ENCODE peak calls at places on chromosome 3, in ten cellular contexts. One of them, this sample, is unnamed.

GRCh38 chr3:124699686-124700396 is 30.4 kb upstream of the UMPS start:
- DNase-seq in nephron progenitor cell: no peak
- DNase-seq in NB4: no peak
- DNase-seq in AG09319: no peak
- DNase-seq in fibroblast of lung: peak
- DNase-seq in body of pancreas: peak
- DNase-seq in GM20000: no peak
- DNase-seq in CD4-positive, alpha-beta T cell: no peak
- DNase-seq in GM13977: no peak
- DNase-seq in activated B cell treated with CpG ODN at 0.5 μM for 24 hours: no peak
- DNase-seq in this sample: no peak

GRCh38 chr3:123419850-123420292 is 29.0 kb downstream of the ADCY5 start:
- DNase-seq in nephron progenitor cell: no peak
- DNase-seq in NB4: no peak
- DNase-seq in AG09319: no peak
- DNase-seq in fibroblast of lung: peak
- DNase-seq in body of pancreas: peak
- DNase-seq in GM20000: no peak
- DNase-seq in CD4-positive, alpha-beta T cell: no peak
- DNase-seq in GM13977: no peak
- DNase-seq in activated B cell treated with CpG ODN at 0.5 μM for 24 hours: no peak
- DNase-seq in this sample: no peak

GRCh38 chr3:156483961-156484787 is 70.7 kb downstream of the SSR3 start:
- DNase-seq in nephron progenitor cell: no peak
- DNase-seq in NB4: peak
- DNase-seq in AG09319: no peak
- DNase-seq in fibroblast of lung: peak
- DNase-seq in body of pancreas: no peak
- DNase-seq in GM20000: peak
- DNase-seq in CD4-positive, alpha-beta T cell: peak
- DNase-seq in GM13977: peak
- DNase-seq in activated B cell treated with CpG ODN at 0.5 μM for 24 hours: peak
- DNase-seq in this sample: no peak

GRCh38 chr3:57646723-57647122 is 46.2 kb downstream of the DENND6A start:
- DNase-seq in nephron progenitor cell: no peak
- DNase-seq in NB4: peak
- DNase-seq in AG09319: no peak
- DNase-seq in fibroblast of lung: peak
- DNase-seq in body of pancreas: no peak
- DNase-seq in GM20000: peak
- DNase-seq in CD4-positive, alpha-beta T cell: no peak
- DNase-seq in GM13977: peak
- DNase-seq in activated B cell treated with CpG ODN at 0.5 μM for 24 hours: no peak
- DNase-seq in this sample: no peak

GRCh38 chr3:187295635-187296034 is 4.1 kb upstream of the MASP1 start:
- DNase-seq in nephron progenitor cell: no peak
- DNase-seq in NB4: no peak
- DNase-seq in AG09319: no peak
- DNase-seq in fibroblast of lung: no peak
- DNase-seq in body of pancreas: no peak
- DNase-seq in GM20000: no peak
- DNase-seq in CD4-positive, alpha-beta T cell: no peak
- DNase-seq in GM13977: no peak
- DNase-seq in activated B cell treated with CpG ODN at 0.5 μM for 24 hours: no peak
- DNase-seq in this sample: no peak

GRCh38 chr3:197339841-197340520 is 41.6 kb upstream of the DLG1 start:
- DNase-seq in nephron progenitor cell: peak
- DNase-seq in NB4: no peak
- DNase-seq in AG09319: peak
- DNase-seq in fibroblast of lung: peak
- DNase-seq in body of pancreas: no peak
- DNase-seq in GM20000: no peak
- DNase-seq in CD4-positive, alpha-beta T cell: no peak
- DNase-seq in GM13977: no peak
- DNase-seq in activated B cell treated with CpG ODN at 0.5 μM for 24 hours: no peak
- DNase-seq in this sample: no peak

GRCh38 chr3:186042521-186043202 is 66.2 kb downstream of the ETV5 start:
- DNase-seq in nephron progenitor cell: no peak
- DNase-seq in NB4: no peak
- DNase-seq in AG09319: no peak
- DNase-seq in fibroblast of lung: no peak
- DNase-seq in body of pancreas: no peak
- DNase-seq in GM20000: no peak
- DNase-seq in CD4-positive, alpha-beta T cell: no peak
- DNase-seq in GM13977: no peak
- DNase-seq in activated B cell treated with CpG ODN at 0.5 μM for 24 hours: no peak
- DNase-seq in this sample: no peak

GRCh38 chr3:177724020-177724638 is 526.8 kb upstream of the TBL1XR1 start:
- DNase-seq in nephron progenitor cell: no peak
- DNase-seq in NB4: no peak
- DNase-seq in AG09319: peak
- DNase-seq in fibroblast of lung: no peak
- DNase-seq in body of pancreas: peak
- DNase-seq in GM20000: no peak
- DNase-seq in CD4-positive, alpha-beta T cell: no peak
- DNase-seq in GM13977: no peak
- DNase-seq in activated B cell treated with CpG ODN at 0.5 μM for 24 hours: no peak
- DNase-seq in this sample: no peak

GRCh38 chr3:171813897-171814460 is 3.7 kb upstream of the PLD1 start:
- DNase-seq in nephron progenitor cell: no peak
- DNase-seq in NB4: peak
- DNase-seq in AG09319: no peak
- DNase-seq in fibroblast of lung: peak
- DNase-seq in body of pancreas: no peak
- DNase-seq in GM20000: peak
- DNase-seq in CD4-positive, alpha-beta T cell: no peak
- DNase-seq in GM13977: peak
- DNase-seq in activated B cell treated with CpG ODN at 0.5 μM for 24 hours: no peak
- DNase-seq in this sample: no peak

GRCh38 chr3:6791161-6791560 is 69.8 kb upstream of the GRM7 start:
- DNase-seq in nephron progenitor cell: no peak
- DNase-seq in NB4: no peak
- DNase-seq in AG09319: no peak
- DNase-seq in fibroblast of lung: peak
- DNase-seq in body of pancreas: no peak
- DNase-seq in GM20000: no peak
- DNase-seq in CD4-positive, alpha-beta T cell: no peak
- DNase-seq in GM13977: no peak
- DNase-seq in activated B cell treated with CpG ODN at 0.5 μM for 24 hours: no peak
- DNase-seq in this sample: no peak
- TF ChIP-seq CTCF in nephron progenitor cell: no peak
- TF ChIP-seq CTCF in NB4: no peak
- TF ChIP-seq CTCF in AG09319: no peak
- TF ChIP-seq CTCF in fibroblast of lung: no peak
- TF ChIP-seq CTCF in body of pancreas: peak
- TF ChIP-seq CTCF in GM20000: no peak
- TF ChIP-seq CTCF in CD4-positive, alpha-beta T cell: no peak
- TF ChIP-seq CTCF in GM13977: no peak
- TF ChIP-seq CTCF in activated B cell treated with CpG ODN at 0.5 μM for 24 hours: no peak
- TF ChIP-seq CTCF in this sample: no peak

GRCh38 chr3:168512802-168513201 is 417.1 kb upstream of the GOLIM4 start:
- DNase-seq in nephron progenitor cell: no peak
- DNase-seq in NB4: no peak
- DNase-seq in AG09319: no peak
- DNase-seq in fibroblast of lung: no peak
- DNase-seq in body of pancreas: no peak
- DNase-seq in GM20000: no peak
- DNase-seq in CD4-positive, alpha-beta T cell: no peak
- DNase-seq in GM13977: no peak
- DNase-seq in activated B cell treated with CpG ODN at 0.5 μM for 24 hours: no peak
- DNase-seq in this sample: no peak

GRCh38 chr3:168514252-168514651 is 418.5 kb upstream of the GOLIM4 start:
- DNase-seq in nephron progenitor cell: no peak
- DNase-seq in NB4: no peak
- DNase-seq in AG09319: no peak
- DNase-seq in fibroblast of lung: no peak
- DNase-seq in body of pancreas: no peak
- DNase-seq in GM20000: no peak
- DNase-seq in CD4-positive, alpha-beta T cell: no peak
- DNase-seq in GM13977: no peak
- DNase-seq in activated B cell treated with CpG ODN at 0.5 μM for 24 hours: no peak
- DNase-seq in this sample: no peak

GRCh38 chr3:168506589-168506988 is 410.9 kb upstream of the GOLIM4 start:
- DNase-seq in nephron progenitor cell: no peak
- DNase-seq in NB4: no peak
- DNase-seq in AG09319: no peak
- DNase-seq in fibroblast of lung: no peak
- DNase-seq in body of pancreas: no peak
- DNase-seq in GM20000: no peak
- DNase-seq in CD4-positive, alpha-beta T cell: no peak
- DNase-seq in GM13977: no peak
- DNase-seq in activated B cell treated with CpG ODN at 0.5 μM for 24 hours: no peak
- DNase-seq in this sample: no peak

GRCh38 chr3:168511428-168512014 is 415.8 kb upstream of the GOLIM4 start:
- DNase-seq in nephron progenitor cell: no peak
- DNase-seq in NB4: peak
- DNase-seq in AG09319: no peak
- DNase-seq in fibroblast of lung: peak
- DNase-seq in body of pancreas: no peak
- DNase-seq in GM20000: peak
- DNase-seq in CD4-positive, alpha-beta T cell: no peak
- DNase-seq in GM13977: no peak
- DNase-seq in activated B cell treated with CpG ODN at 0.5 μM for 24 hours: no peak
- DNase-seq in this sample: no peak
- TF ChIP-seq CTCF in nephron progenitor cell: peak
- TF ChIP-seq CTCF in NB4: peak
- TF ChIP-seq CTCF in AG09319: peak
- TF ChIP-seq CTCF in fibroblast of lung: peak
- TF ChIP-seq CTCF in body of pancreas: peak
- TF ChIP-seq CTCF in GM20000: peak
- TF ChIP-seq CTCF in CD4-positive, alpha-beta T cell: no peak
- TF ChIP-seq CTCF in GM13977: peak
- TF ChIP-seq CTCF in activated B cell treated with CpG ODN at 0.5 μM for 24 hours: no peak
- TF ChIP-seq CTCF in this sample: no peak

DNA sequence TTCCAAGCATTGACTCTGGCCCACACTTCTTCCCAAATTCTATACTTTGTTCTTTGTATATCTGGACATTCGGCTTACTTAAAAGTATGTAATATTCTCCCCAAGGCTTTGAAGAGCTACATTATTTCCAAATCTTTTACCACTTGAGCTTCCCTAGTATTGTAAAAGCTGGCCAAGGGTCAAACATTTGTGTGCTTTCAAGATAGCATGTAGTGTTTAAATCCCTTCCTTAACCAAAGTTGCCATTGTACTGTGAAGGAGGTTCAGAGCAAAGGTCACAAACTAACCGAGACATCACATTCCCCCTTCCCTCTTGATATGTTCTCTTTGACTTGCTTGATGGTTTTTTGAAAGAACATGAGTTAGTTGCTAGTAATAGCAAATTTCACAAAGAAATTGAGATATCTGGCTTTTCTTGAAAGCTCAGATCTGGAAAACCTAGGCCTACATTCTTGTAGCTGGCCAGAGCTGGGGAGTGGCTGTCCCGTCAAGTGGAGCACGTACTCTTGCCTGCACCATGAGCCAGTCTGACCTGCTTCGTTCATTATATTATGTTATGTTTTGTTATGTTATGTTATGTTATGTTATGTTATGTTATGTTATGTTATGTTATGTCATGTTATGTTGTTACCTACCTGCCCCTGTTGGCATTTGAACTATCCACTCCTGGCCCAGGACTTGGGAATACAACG is 60.2 kb downstream of the FILIP1L start:
- DNase-seq in nephron progenitor cell: no peak
- DNase-seq in NB4: no peak
- DNase-seq in AG09319: no peak
- DNase-seq in fibroblast of lung: no peak
- DNase-seq in body of pancreas: no peak
- DNase-seq in GM20000: no peak
- DNase-seq in CD4-positive, alpha-beta T cell: no peak
- DNase-seq in GM13977: no peak
- DNase-seq in activated B cell treated with CpG ODN at 0.5 μM for 24 hours: no peak
- DNase-seq in this sample: no peak
- TF ChIP-seq CTCF in nephron progenitor cell: no peak
- TF ChIP-seq CTCF in NB4: no peak
- TF ChIP-seq CTCF in AG09319: no peak
- TF ChIP-seq CTCF in fibroblast of lung: no peak
- TF ChIP-seq CTCF in body of pancreas: no peak
- TF ChIP-seq CTCF in GM20000: no peak
- TF ChIP-seq CTCF in CD4-positive, alpha-beta T cell: no peak
- TF ChIP-seq CTCF in GM13977: no peak
- TF ChIP-seq CTCF in activated B cell treated with CpG ODN at 0.5 μM for 24 hours: no peak
- TF ChIP-seq CTCF in this sample: no peak

DNA sequence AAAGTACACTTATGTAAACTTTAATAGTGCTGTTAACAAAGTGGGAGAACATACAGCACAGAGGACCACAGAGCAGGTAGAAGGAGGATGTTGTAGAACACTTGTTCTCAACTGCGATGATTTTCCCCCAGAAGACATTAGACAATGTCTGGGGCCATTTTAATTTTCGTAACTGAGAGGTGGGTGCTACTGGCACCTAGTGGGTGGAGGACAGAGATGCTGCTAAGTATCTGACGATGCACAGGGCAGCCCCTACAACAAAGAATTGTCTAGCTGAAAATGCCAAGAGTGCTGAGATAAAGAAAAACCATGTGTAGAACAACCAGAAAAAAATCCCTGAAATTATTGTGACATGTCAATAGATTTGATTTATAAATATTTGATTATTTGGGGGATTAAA is 5.0 kb upstream of the KBTBD8 start:
- DNase-seq in nephron progenitor cell: no peak
- DNase-seq in NB4: peak
- DNase-seq in AG09319: no peak
- DNase-seq in fibroblast of lung: no peak
- DNase-seq in body of pancreas: no peak
- DNase-seq in GM20000: no peak
- DNase-seq in CD4-positive, alpha-beta T cell: no peak
- DNase-seq in GM13977: no peak
- DNase-seq in activated B cell treated with CpG ODN at 0.5 μM for 24 hours: no peak
- DNase-seq in this sample: no peak
- TF ChIP-seq CTCF in nephron progenitor cell: no peak
- TF ChIP-seq CTCF in NB4: no peak
- TF ChIP-seq CTCF in AG09319: no peak
- TF ChIP-seq CTCF in fibroblast of lung: no peak
- TF ChIP-seq CTCF in body of pancreas: no peak
- TF ChIP-seq CTCF in GM20000: no peak
- TF ChIP-seq CTCF in CD4-positive, alpha-beta T cell: no peak
- TF ChIP-seq CTCF in GM13977: no peak
- TF ChIP-seq CTCF in activated B cell treated with CpG ODN at 0.5 μM for 24 hours: no peak
- TF ChIP-seq CTCF in this sample: no peak

GRCh38 chr3:19065027-19065426 is 83.3 kb upstream of the KCNH8 start:
- DNase-seq in nephron progenitor cell: no peak
- DNase-seq in NB4: peak
- DNase-seq in AG09319: no peak
- DNase-seq in fibroblast of lung: no peak
- DNase-seq in body of pancreas: no peak
- DNase-seq in GM20000: peak
- DNase-seq in CD4-positive, alpha-beta T cell: no peak
- DNase-seq in GM13977: no peak
- DNase-seq in activated B cell treated with CpG ODN at 0.5 μM for 24 hours: no peak
- DNase-seq in this sample: no peak
- TF ChIP-seq CTCF in nephron progenitor cell: peak
- TF ChIP-seq CTCF in NB4: no peak
- TF ChIP-seq CTCF in AG09319: no peak
- TF ChIP-seq CTCF in fibroblast of lung: no peak
- TF ChIP-seq CTCF in body of pancreas: peak
- TF ChIP-seq CTCF in GM20000: no peak
- TF ChIP-seq CTCF in CD4-positive, alpha-beta T cell: peak
- TF ChIP-seq CTCF in GM13977: peak
- TF ChIP-seq CTCF in activated B cell treated with CpG ODN at 0.5 μM for 24 hours: no peak
- TF ChIP-seq CTCF in this sample: no peak